ENCODE peak calls at places on chromosomes 7 and 10, in ten cellular contexts. W is AG04449; K is NCI-H2107; Q is brain microvascular endothelial cell; B is activated CD8-positive, alpha-beta memory T cell treated with anti-CD3 and anti-CD28 coated beads, Interleukin-2, amount 50 U/mL, for 48 hours; I is stimulated activated CD4-positive, alpha-beta T cell treated with anti-CD3 and anti-CD28 coated beads, Interleukin-4, amount 100 ng/mL, for 24 hours; O is T follicular helper cell; N is Right ventricle myocardium superior; V is stimulated activated CD8-positive, alpha-beta memory T cell treated with anti-CD3 and anti-CD28 coated beads, Interleukin-7, amount 100 ng/mL, for 1 hour; L is RPMI8226. Z is an unnamed sample.

GRCh38 chr7:28410628-28411578 is 1.4 kb upstream of the CREB5 start:
- DNase-seq in N (peak; percentile 47), W (no peak), Q (peak; percentile 60), O (no peak), K (no peak), B (peak; percentile 54), I (no peak), L (peak; percentile 6), V (no peak), Z (peak; percentile 29)

GRCh38 chr7:50632561-50633413 is 67.6 kb upstream of the DDC start:
- DNase-seq in V (peak; percentile 14), Q (peak; percentile 61), O (peak; percentile 45), I (peak; percentile 65), N (no peak), K (peak; percentile 13), L (peak; percentile 52), W (no peak), B (peak; percentile 72), Z (peak; percentile 25)

GRCh38 chr10:103847909-103848468 is 7.4 kb downstream of the SH3PXD2A start:
- DNase-seq in Q (no peak), I (peak; percentile 11), K (no peak), L (no peak), W (no peak), B (no peak), V (no peak), N (no peak), O (no peak), Z (no peak)

GRCh38 chr7:151693140-151693539 is 173.4 kb upstream of the RHEB start:
- DNase-seq in L (no peak), W (no peak), B (no peak), K (no peak), Q (no peak), N (no peak), I (no peak), V (no peak), O (no peak), Z (no peak)

GRCh38 chr10:1947464-1948043 is 210.2 kb upstream of the ADARB2 start:
- DNase-seq in W (no peak), Q (no peak), I (no peak), N (no peak), K (no peak), O (no peak), V (no peak), L (no peak), B (no peak), Z (no peak)

GRCh38 chr10:640673-641045 is 48.8 kb downstream of the DIP2C start:
- DNase-seq in W (no peak), Q (no peak), B (no peak), K (no peak), I (no peak), O (no peak), N (no peak), L (no peak), V (no peak), Z (no peak)

GRCh38 chr10:61284222-61284890 is 168.8 kb downstream of the TMEM26 start:
- DNase-seq in L (peak; percentile 35), N (no peak), W (peak; percentile 7), V (no peak), O (no peak), Q (peak; percentile 64), K (no peak), B (no peak), I (no peak), Z (peak; percentile 56)

GRCh38 chr7:1050956-1051690 is 6.8 kb downstream of the GPR146 start:
- DNase-seq in Q (no peak), I (no peak), B (no peak), L (no peak), K (no peak), W (no peak), N (peak; percentile 76), O (no peak), V (no peak), Z (no peak)

GRCh38 chr7:113561446-113561845 is 357.4 kb downstream of the PPP1R3A start:
- DNase-seq in Q (peak; percentile 59), K (no peak), I (no peak), W (no peak), O (no peak), N (no peak), V (no peak), B (no peak), L (no peak), Z (no peak)

GRCh38 chr7:138864667-138865066 is 66.7 kb upstream of the ATP6V0A4 start:
- DNase-seq in O (no peak), W (peak; percentile 44), V (no peak), B (no peak), Q (peak; percentile 82), K (no peak), N (no peak), L (no peak), I (no peak), Z (peak; percentile 28)

GRCh38 chr7:114862406-114862805 is 59.5 kb upstream of the MDFIC start:
- DNase-seq in Q (no peak), N (no peak), W (no peak), L (no peak), V (no peak), B (no peak), K (no peak), O (no peak), I (no peak), Z (no peak)

GRCh38 chr10:127715782-127716378 is 21.1 kb upstream of the FOXI2 start:
- DNase-seq in N (no peak), V (no peak), I (no peak), Q (no peak), W (no peak), L (no peak), O (no peak), B (no peak), K (no peak), Z (no peak)

GRCh38 chr7:97043281-97043680 is 18.6 kb upstream of the DLX5 start:
- DNase-seq in L (no peak), B (no peak), N (no peak), V (no peak), W (peak; percentile 1), O (no peak), K (no peak), I (no peak), Q (no peak), Z (no peak)

GRCh38 chr7:75989726-75990388 is 4.5 kb downstream of the TMEM120A start:
- DNase-seq in K (no peak), Q (no peak), O (no peak), B (no peak), I (no peak), L (no peak), N (peak; percentile 80), V (no peak), W (no peak), Z (no peak)

GRCh38 chr7:44112231-44112996 is 8.3 kb downstream of the AEBP1 start:
- DNase-seq in K (no peak), O (no peak), V (no peak), W (no peak), Q (no peak), I (no peak), N (peak; percentile 39), L (no peak), B (no peak), Z (no peak)

GRCh38 chr7:20165146-20165510 is 52.1 kb downstream of the MACC1 start:
- DNase-seq in O (no peak), L (no peak), K (no peak), V (no peak), I (no peak), N (no peak), W (no peak), Q (no peak), B (no peak), Z (no peak)

GRCh38 chr10:23158370-23158769 is 33.7 kb upstream of the PTF1A start:
- DNase-seq in O (peak; percentile 7), N (no peak), V (no peak), B (no peak), W (peak; percentile 21), I (peak; percentile 35), Q (peak; percentile 47), K (peak; percentile 8), L (peak; percentile 59), Z (peak; percentile 42)

GRCh38 chr7:28564755-28565374 is 152.5 kb downstream of the CREB5 start:
- DNase-seq in V (no peak), N (no peak), K (no peak), L (no peak), B (no peak), Q (no peak), I (no peak), W (no peak), O (no peak), Z (no peak)